ENCODE peak calls at places on chromosomes 12 and 14, in four cellular contexts. K is activated B cell treated with CpG ODN at 0.5 μM for 24 hours; D is stimulated activated CD4-positive, alpha-beta T cell treated with anti-CD3 and anti-CD28 coated beads, Interleukin-1b, Interleukin-23, amount 100 ng/mL, for 1 hour; U is activated T-cell treated with anti-CD3 and anti-CD28 coated beads for 1 hour. N is an unnamed sample.

GRCh38 chr14:99129998-99130397 is 142.0 kb downstream of the BCL11B start:
- DNase-seq in K (no peak), D (no peak), U (no peak), N (no peak)

GRCh38 chr12:29050503-29050902 is 98.6 kb upstream of the FAR2 start:
- DNase-seq in K (no peak), D (no peak), U (no peak), N (no peak)

GRCh38 chr12:80988986-80989385 is 51.3 kb upstream of the LIN7A start:
- DNase-seq in K (no peak), D (no peak), U (no peak), N (no peak)

GRCh38 chr12:120093592-120094355 is 22.8 kb downstream of the RAB35 start:
- DNase-seq in K (no peak), D (no peak), U (no peak), N (no peak)

GRCh38 chr12:5395443-5396401 is 36.2 kb upstream of the NTF3 start:
- DNase-seq in K (no peak), D (no peak), U (no peak), N (no peak)

GRCh38 chr12:101076940-101077351 is 133.1 kb downstream of the SLC5A8 start:
- DNase-seq in K (no peak), D (no peak), U (no peak), N (no peak)

GRCh38 chr14:99430491-99430890 is 50.2 kb downstream of the SETD3 start:
- DNase-seq in K (peak; percentile 22), D (no peak), U (no peak), N (no peak)

GRCh38 chr12:104549820-104550480 is 93.2 kb downstream of the CHST11 start:
- DNase-seq in K (no peak), D (no peak), U (no peak), N (no peak)

GRCh38 chr14:42269234-42269633 is 662.6 kb downstream of the LRFN5 start:
- DNase-seq in K (no peak), D (no peak), U (no peak), N (no peak)

GRCh38 chr12:95173392-95174251 is 43.6 kb downstream of the FGD6 start:
- DNase-seq in K (no peak), D (no peak), U (no peak), N (no peak)

GRCh38 chr12:1614360-1614759 is 14.7 kb upstream of the WNT5B start:
- DNase-seq in K (no peak), D (no peak), U (no peak), N (no peak)

GRCh38 chr12:47238665-47239064 is 158.9 kb upstream of the AMIGO2 start:
- DNase-seq in K (no peak), D (no peak), U (no peak), N (no peak)

GRCh38 chr14:101885254-101885576 is 79.2 kb upstream of the DYNC1H1 start:
- DNase-seq in K (no peak), D (no peak), U (no peak), N (no peak)

GRCh38 chr14:56156096-56156495 is 37.9 kb downstream of the PELI2 start:
- DNase-seq in K (no peak), D (no peak), U (no peak), N (no peak)

GRCh38 chr14:24078146-24078545 is 6.8 kb downstream of the CPNE6 start:
- DNase-seq in K (no peak), D (no peak), U (no peak), N (no peak)

GRCh38 chr12:57852195-57852594 is 5.7 kb upstream of the CTDSP2 start:
- DNase-seq in K (no peak), D (no peak), U (no peak), N (no peak)

GRCh38 chr14:75876526-75876925 is 105.3 kb downstream of the TGFB3 start:
- DNase-seq in K (no peak), D (no peak), U (no peak), N (no peak)

GRCh38 chr14:106691601-106692291 is 1165.4 kb downstream of the TMEM121 start:
- DNase-seq in K (peak; percentile 44), D (peak; percentile 5), U (peak; percentile 20), N (no peak)

GRCh38 chr14:90639641-90640040 is 176.6 kb downstream of the TTC7B start:
- DNase-seq in K (no peak), D (no peak), U (no peak), N (no peak)

GRCh38 chr14:96264200-96264553 is 8.2 kb downstream of the BDKRB1 start:
- DNase-seq in K (no peak), D (no peak), U (no peak), N (no peak)

GRCh38 chr12:54082402-54082892 is 28.8 kb downstream of the HOXC4 start:
- DNase-seq in K (peak; percentile 41), D (no peak), U (peak; percentile 26), N (no peak)

GRCh38 chr12:107515446-107515958 is 170.1 kb upstream of the PWP1 start:
- DNase-seq in K (no peak), D (no peak), U (no peak), N (no peak)

GRCh38 chr12:39619316-39619659 is 315 bp downstream of the ABCD2 start:
- DNase-seq in K (no peak), D (no peak), U (no peak), N (peak; percentile 36)

GRCh38 chr12:78916845-78917480 is 52.4 kb downstream of the SYT1 start:
- DNase-seq in K (no peak), D (no peak), U (no peak), N (no peak)

GRCh38 chr12:22658214-22658613 is 33.2 kb downstream of the ETNK1 start:
- DNase-seq in K (no peak), D (no peak), U (no peak), N (no peak)

N was measured in cerebellar nuclear complex.